ENCODE peak calls at places on chromosomes 6 and 20, in ten cellular contexts. R is substantia nigra; W is stimulated activated CD4-positive, alpha-beta T cell treated with anti-CD3 and anti-CD28 coated beads, Interleukin-1b, Interleukin-23, amount 100 ng/mL, for 1 hour; T is astrocyte of the hippocampus; O is activated T-helper 1 cell treated with anti-CD3 and anti-CD28 coated beads, Interleukin-2, amount 50 U/mL, for 16 hours; H is fibroblast of mammary gland; Q is OCI-M1; F is NCI-H2171 treated with DMSO at 0.1 percent for 48 hours; V is aorta; Y is cardiac muscle cell. E is an unnamed sample.

GRCh38 chr20:19806806-19807691 is 49.0 kb downstream of the RIN2 start:
- DNase-seq in O (no peak), V (no peak), H (peak), W (no peak), Q (no peak), F (peak), R (no peak), Y (peak), T (peak), E (peak)

GRCh38 chr6:86192123-86192522 is 549.4 kb upstream of the SYNCRIP start:
- DNase-seq in T (no peak), Q (peak), R (no peak), V (no peak), W (no peak), O (no peak), F (peak), Y (no peak), H (peak), E (peak)

GRCh38 chr6:43923376-43924221 is 153.6 kb downstream of the VEGFA start:
- DNase-seq in F (no peak), Y (peak), W (no peak), R (no peak), V (peak), O (no peak), Q (peak), H (peak), T (peak), E (peak)

GRCh38 chr20:48823960-48824497 is 3.8 kb downstream of the PREX1 start:
- DNase-seq in W (no peak), T (peak), R (no peak), H (peak), V (no peak), O (no peak), Y (peak), Q (no peak), F (no peak), E (peak)

GRCh38 chr20:24589381-24589780 is 120.0 kb downstream of the SYNDIG1 start:
- DNase-seq in W (no peak), T (no peak), R (no peak), F (no peak), V (no peak), H (no peak), Y (no peak), Q (no peak), O (no peak), E (no peak)

GRCh38 chr6:160160929-160161646 is 39.5 kb downstream of the SLC22A1 start:
- DNase-seq in F (no peak), Y (no peak), T (no peak), R (no peak), O (no peak), V (no peak), W (no peak), H (no peak), Q (no peak), E (no peak)

GRCh38 chr6:25449774-25450173 is 170.6 kb downstream of the CARMIL1 start:
- DNase-seq in R (no peak), Y (peak), O (no peak), F (peak), W (no peak), Q (no peak), V (no peak), H (no peak), T (peak), E (no peak)

GRCh38 chr6:18062733-18063132 is 59.7 kb downstream of the NHLRC1 start:
- DNase-seq in Q (no peak), H (no peak), O (no peak), T (no peak), W (no peak), F (peak), R (no peak), Y (no peak), V (no peak), E (no peak)

GRCh38 chr6:77292564-77293546 is 170.4 kb downstream of the HTR1B start:
- DNase-seq in R (no peak), H (peak), O (no peak), F (no peak), W (no peak), Q (peak), T (peak), V (no peak), Y (peak), E (peak)

GRCh38 chr20:58623579-58624473 is 27.3 kb upstream of the STX16 start:
- DNase-seq in W (no peak), H (peak), F (no peak), V (peak), O (no peak), Y (peak), R (no peak), T (peak), Q (no peak), E (peak)

GRCh38 chr6:46014511-46015118 is 1.0 kb downstream of the CLIC5 start:
- DNase-seq in T (peak), R (no peak), Y (no peak), Q (peak), V (no peak), W (no peak), F (no peak), O (peak), H (no peak), E (no peak)

GRCh38 chr20:49045440-49046086 is 549 bp upstream of the CSE1L start:
- DNase-seq in Y (peak), Q (no peak), O (no peak), T (peak), F (no peak), H (peak), W (no peak), V (peak), R (no peak), E (no peak)

E was measured in renal cortical epithelial cell.